ENCODE peak calls at places on chromosomes 5 and 9, in five cellular contexts. One of them, this sample, is unnamed.
A peak's percentile ranks its signal among the peaks of the same experiment; 100 is the strongest.

GRCh38 chr9:5095795-5096194 is 89.6 kb downstream of the INSL6 start:
- DNase-seq in sigmoid colon: no peak
- DNase-seq in IMR-90: no peak
- DNase-seq in K562: no peak
- DNase-seq in HFF-Myc: no peak
- DNase-seq in this sample: no peak

GRCh38 chr5:30804739-30805313 is 388.7 kb upstream of the CDH6 start:
- DNase-seq in sigmoid colon: no peak
- DNase-seq in IMR-90: peak; percentile 62
- DNase-seq in K562: no peak
- DNase-seq in HFF-Myc: no peak
- DNase-seq in this sample: no peak

GRCh38 chr5:161763571-161763970 is 78.0 kb downstream of the GABRA6 start:
- DNase-seq in sigmoid colon: no peak
- DNase-seq in IMR-90: no peak
- DNase-seq in K562: no peak
- DNase-seq in HFF-Myc: no peak
- DNase-seq in this sample: no peak

GRCh38 chr9:121340676-121341392 is 29.2 kb downstream of the STOM start:
- DNase-seq in sigmoid colon: no peak
- DNase-seq in IMR-90: peak; percentile 48
- DNase-seq in K562: no peak
- DNase-seq in HFF-Myc: no peak
- DNase-seq in this sample: no peak

GRCh38 chr5:145245354-145245753 is 589.8 kb downstream of the PRELID2 start:
- DNase-seq in sigmoid colon: no peak
- DNase-seq in IMR-90: peak; percentile 11
- DNase-seq in K562: no peak
- DNase-seq in HFF-Myc: no peak
- DNase-seq in this sample: no peak

GRCh38 chr5:74251106-74252032 is 389.2 kb downstream of the ENC1 start:
- DNase-seq in sigmoid colon: peak; percentile 80
- DNase-seq in IMR-90: peak; percentile 96
- DNase-seq in K562: peak; percentile 30
- DNase-seq in HFF-Myc: peak; percentile 82
- DNase-seq in this sample: peak; percentile 3

GRCh38 chr5:22908129-22908528 is 55.0 kb upstream of the CDH12 start:
- DNase-seq in sigmoid colon: no peak
- DNase-seq in IMR-90: peak; percentile 4
- DNase-seq in K562: no peak
- DNase-seq in HFF-Myc: no peak
- DNase-seq in this sample: no peak

GRCh38 chr9:96458226-96458625 is 8.3 kb downstream of the HABP4 start:
- DNase-seq in sigmoid colon: no peak
- DNase-seq in IMR-90: no peak
- DNase-seq in K562: no peak
- DNase-seq in HFF-Myc: no peak
- DNase-seq in this sample: no peak

GRCh38 chr5:94329115-94329514 is 289.3 kb downstream of the KIAA0825 start:
- DNase-seq in sigmoid colon: no peak
- DNase-seq in IMR-90: no peak
- DNase-seq in K562: no peak
- DNase-seq in HFF-Myc: no peak
- DNase-seq in this sample: no peak

DNA sequence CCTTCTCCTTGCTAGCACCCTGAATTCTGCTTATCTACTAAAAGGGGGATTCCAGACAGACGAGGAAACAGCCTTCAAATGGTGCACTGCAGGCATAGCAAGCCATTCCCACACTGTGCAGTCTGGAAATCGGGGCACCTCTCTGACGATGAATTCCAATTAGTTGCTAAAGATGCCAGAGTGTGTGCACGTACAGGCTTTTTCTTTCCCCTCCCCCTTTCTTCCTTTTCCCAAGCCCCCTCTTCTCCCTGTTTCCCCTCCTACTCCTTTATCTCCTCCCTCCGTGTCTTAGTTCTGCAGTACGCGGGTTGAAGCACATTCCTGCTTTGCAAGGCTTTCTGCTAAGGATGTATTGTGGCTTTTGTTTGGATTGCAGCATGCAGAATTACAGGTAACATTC is at the start of gene GPR21:
- DNase-seq in sigmoid colon: no peak
- DNase-seq in IMR-90: no peak
- DNase-seq in K562: no peak
- DNase-seq in HFF-Myc: no peak
- DNase-seq in this sample: no peak
- H3K4me3 ChIP-seq in sigmoid colon: peak within 1 kb of the TSS; percentile 14
- H3K4me3 ChIP-seq in IMR-90: no peak within 1 kb of the TSS
- H3K4me3 ChIP-seq in K562: no peak within 1 kb of the TSS
- H3K4me3 ChIP-seq in HFF-Myc: no peak within 1 kb of the TSS
- H3K4me3 ChIP-seq in this sample: no peak within 1 kb of the TSS

GRCh38 chr9:131709741-131710499 is 30.0 kb downstream of the RAPGEF1 start:
- DNase-seq in sigmoid colon: no peak
- DNase-seq in IMR-90: peak; percentile 38
- DNase-seq in K562: no peak
- DNase-seq in HFF-Myc: no peak
- DNase-seq in this sample: no peak
- TF ChIP-seq CTCF in sigmoid colon: no peak
- TF ChIP-seq CTCF in IMR-90: no peak
- TF ChIP-seq CTCF in K562: no peak
- TF ChIP-seq CTCF in HFF-Myc: no peak
- TF ChIP-seq CTCF in this sample: no peak

GRCh38 chr5:343461-344401 is 22.2 kb downstream of the AHRR start:
- DNase-seq in sigmoid colon: no peak
- DNase-seq in IMR-90: peak; percentile 73
- DNase-seq in K562: peak; percentile 21
- DNase-seq in HFF-Myc: no peak
- DNase-seq in this sample: no peak
- H3K4me3 ChIP-seq in sigmoid colon: peak overlapping the region; percentile 52
- H3K4me3 ChIP-seq in IMR-90: peak overlapping the region; percentile 31
- H3K4me3 ChIP-seq in K562: no peak overlapping the region
- H3K4me3 ChIP-seq in HFF-Myc: peak overlapping the region; percentile 30
- H3K4me3 ChIP-seq in this sample: no peak overlapping the region

DNA sequence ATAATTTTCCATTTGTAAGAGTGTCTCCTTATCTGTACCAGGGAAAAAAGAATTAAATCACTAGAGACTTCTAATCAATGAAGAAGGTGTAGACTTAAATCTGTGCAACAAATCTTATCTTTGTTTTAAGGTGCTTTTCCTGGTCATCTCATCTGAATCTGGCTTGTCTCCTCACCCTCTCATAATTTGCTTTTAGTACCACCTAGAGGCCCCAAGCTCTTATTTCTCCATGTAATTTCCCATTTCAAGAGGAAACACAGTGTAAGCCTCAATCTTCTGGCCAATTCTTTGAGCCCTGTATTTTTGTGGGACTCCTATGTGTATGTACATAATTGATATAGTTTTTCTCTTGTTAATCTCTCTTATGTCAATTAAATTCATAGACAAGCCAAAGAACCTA is 1975.3 kb upstream of the CDH6 start:
- DNase-seq in sigmoid colon: no peak
- DNase-seq in IMR-90: no peak
- DNase-seq in K562: no peak
- DNase-seq in HFF-Myc: no peak
- DNase-seq in this sample: no peak
- TF ChIP-seq CTCF in sigmoid colon: no peak
- TF ChIP-seq CTCF in IMR-90: no peak
- TF ChIP-seq CTCF in K562: no peak
- TF ChIP-seq CTCF in HFF-Myc: no peak
- TF ChIP-seq CTCF in this sample: no peak

DNA sequence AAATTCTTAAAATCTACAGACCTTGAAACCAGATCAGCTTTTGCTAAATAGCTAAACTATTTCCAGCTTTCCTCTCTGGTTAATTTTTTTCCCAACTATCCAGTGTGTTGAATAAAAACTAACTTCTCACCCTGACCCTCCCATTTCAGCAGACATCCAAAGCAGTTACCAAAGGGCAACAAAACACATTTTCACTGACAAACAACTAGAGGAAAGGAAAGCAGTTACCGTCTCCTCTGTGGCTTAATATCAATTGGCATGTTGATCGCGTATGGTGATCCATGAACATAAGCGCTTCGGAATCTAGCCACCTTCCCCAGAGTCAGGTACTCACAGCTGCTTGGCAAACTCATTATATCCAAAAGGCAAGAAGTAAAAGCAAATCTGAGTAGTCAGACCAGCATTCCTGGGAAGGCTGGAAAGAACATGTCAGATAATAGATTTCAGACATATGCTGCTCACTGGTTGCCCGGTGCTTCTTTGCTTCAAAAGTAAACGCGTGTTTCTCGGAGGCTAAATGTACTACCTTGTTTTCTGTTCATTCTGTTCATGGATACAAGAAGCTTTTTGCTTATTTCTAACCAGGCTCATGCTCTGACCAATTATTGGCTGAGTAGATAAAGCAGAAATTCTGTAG is 463.3 kb downstream of the PDE4D start:
- DNase-seq in sigmoid colon: no peak
- DNase-seq in IMR-90: no peak
- DNase-seq in K562: no peak
- DNase-seq in HFF-Myc: no peak
- DNase-seq in this sample: no peak
- H3K4me3 ChIP-seq in sigmoid colon: no peak overlapping the region
- H3K4me3 ChIP-seq in IMR-90: no peak overlapping the region
- H3K4me3 ChIP-seq in K562: no peak overlapping the region
- H3K4me3 ChIP-seq in HFF-Myc: no peak overlapping the region
- H3K4me3 ChIP-seq in this sample: no peak overlapping the region

DNA sequence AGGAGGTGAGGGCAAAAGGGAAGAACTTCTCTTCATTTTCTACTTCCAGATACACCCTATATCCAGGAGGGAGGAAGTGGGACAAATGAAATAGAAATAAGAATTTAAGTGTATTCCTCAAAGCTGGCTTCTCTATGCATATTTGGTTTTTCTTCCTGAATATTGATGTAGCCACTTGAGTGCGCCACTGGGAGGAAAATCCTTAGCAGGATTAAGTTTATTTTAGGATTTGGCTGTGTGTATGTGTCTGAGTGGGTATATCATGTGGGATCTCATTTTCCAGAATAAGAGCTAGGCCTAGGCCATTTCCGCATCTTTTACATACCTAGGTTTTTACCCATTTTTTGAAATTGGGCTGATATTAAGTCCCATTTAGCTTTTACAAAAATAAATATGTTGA is 42.5 kb downstream of the MAP1B start:
- DNase-seq in sigmoid colon: no peak
- DNase-seq in IMR-90: no peak
- DNase-seq in K562: no peak
- DNase-seq in HFF-Myc: no peak
- DNase-seq in this sample: no peak
- TF ChIP-seq CTCF in sigmoid colon: no peak
- TF ChIP-seq CTCF in IMR-90: peak; percentile 29
- TF ChIP-seq CTCF in K562: peak; percentile 15
- TF ChIP-seq CTCF in HFF-Myc: no peak
- TF ChIP-seq CTCF in this sample: no peak